ENCODE peak calls at places on chromosomes 11 and 22, in five cellular contexts. Z, T, P, N and V are unnamed samples. For H3K4me1, the result is how much of the 10 kb centered on the place peaks cover.

GRCh38 chr11:94017446-94017845 is 3.7 kb upstream of the HEPHL1 start:
- DNase-seq in P (no peak), T (no peak), N (no peak), Z (no peak), V (no peak)

GRCh38 chr11:19628018-19628417 is 84.6 kb upstream of the NAV2 start:
- DNase-seq in N (no peak), T (no peak), P (no peak), Z (no peak), V (peak)

GRCh38 chr11:61004037-61004641 is 32.7 kb downstream of the CD6 start:
- DNase-seq in T (no peak), N (no peak), Z (peak), P (no peak), V (no peak)

GRCh38 chr22:23376256-23376655 is 195.9 kb downstream of the BCR start:
- DNase-seq in P (peak), N (peak), Z (no peak), T (no peak), V (no peak)

GRCh38 chr11:11537871-11538270 is 83.9 kb downstream of the GALNT18 start:
- DNase-seq in T (no peak), N (no peak), P (no peak), Z (no peak), V (no peak)

GRCh38 chr11:17510507-17511206 is 33.6 kb downstream of the USH1C start:
- DNase-seq in P (no peak), N (no peak), Z (no peak), T (no peak), V (no peak)

GRCh38 chr11:116773203-116774112 is 671 bp upstream of the BUD13 start:
- DNase-seq in P (no peak), N (no peak), T (no peak), Z (no peak), V (no peak)

GRCh38 chr11:119206512-119207299 is 567 bp downstream of the CBL start:
- DNase-seq in T (no peak), P (no peak), Z (peak), N (no peak), V (peak)

GRCh38 chr11:112163875-112164521 is at the start of gene IL18:
- DNase-seq in N (no peak), P (peak), Z (peak), T (peak), V (no peak)

GRCh38 chr11:32960553-32961164 is 55.0 kb upstream of the DEPDC7 start:
- DNase-seq in Z (no peak), P (peak), T (no peak), N (peak), V (no peak)

GRCh38 chr22:46066691-46067090 is 83.6 kb upstream of the PPARA start:
- DNase-seq in T (peak), P (no peak), Z (peak), N (no peak), V (peak)

GRCh38 chr11:2730323-2731284 is 30.8 kb upstream of the KCNQ1OT1 start:
- DNase-seq in T (no peak), Z (no peak), P (no peak), N (peak), V (no peak)

GRCh38 chr11:2728663-2729332 is 29.0 kb upstream of the KCNQ1OT1 start:
- DNase-seq in N (peak), Z (no peak), T (no peak), P (no peak), V (no peak)

GRCh38 chr11:2729841-2730240 is 30.0 kb upstream of the KCNQ1OT1 start:
- DNase-seq in N (no peak), Z (no peak), T (no peak), P (no peak), V (no peak)

GRCh38 chr11:2726964-2727363 is 27.2 kb upstream of the KCNQ1OT1 start:
- DNase-seq in N (no peak), P (no peak), T (no peak), Z (no peak), V (no peak)

GRCh38 chr11:2728128-2728662 is 28.4 kb upstream of the KCNQ1OT1 start:
- DNase-seq in N (peak), T (no peak), P (no peak), Z (no peak), V (no peak)
- H3K4me1 ChIP-seq in N (half or more), T (under half), P (under half), Z (under half), V (under half)

DNA sequence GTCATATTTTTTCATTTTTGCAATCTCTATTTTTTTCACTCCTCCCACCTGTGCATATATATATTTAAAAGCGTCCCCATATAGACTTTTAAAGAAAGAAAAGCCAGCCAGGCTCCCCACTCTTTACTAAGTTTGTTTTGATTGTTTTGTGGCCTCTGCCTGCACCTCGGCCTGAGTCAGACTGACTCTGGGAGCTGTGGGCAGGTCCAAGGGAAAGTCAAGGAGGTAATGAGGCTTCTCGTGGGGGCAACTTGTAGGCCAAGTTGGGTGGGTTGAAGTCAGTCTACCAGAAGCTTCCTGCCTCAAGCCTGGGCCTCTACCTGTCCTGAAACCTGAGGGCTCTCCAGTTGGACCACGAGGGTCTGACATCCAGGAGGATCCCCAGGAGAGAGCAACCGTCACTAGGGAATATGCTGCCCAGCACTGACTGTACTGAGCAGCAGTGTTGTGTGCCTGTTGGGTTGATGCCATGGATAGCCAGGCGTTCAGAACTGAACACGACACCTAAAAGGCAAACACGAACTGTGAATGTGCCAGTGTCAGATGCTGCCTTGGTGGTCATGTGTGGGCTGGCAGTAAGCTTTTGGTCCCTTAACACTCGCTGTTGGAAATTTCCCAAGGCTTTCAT is 58.8 kb downstream of the BMAL1 start:
- DNase-seq in Z (no peak), P (no peak), N (no peak), T (peak), V (no peak)
- TF ChIP-seq POLR2AphosphoS5 in Z (no peak), P (no peak), N (no peak), T (no peak), V (no peak)

GRCh38 chr11:46361283-46362145 is 14.3 kb downstream of the DGKZ start:
- DNase-seq in Z (peak), T (no peak), P (no peak), N (no peak), V (peak)

GRCh38 chr11:46360878-46361277 is 13.6 kb downstream of the DGKZ start:
- DNase-seq in Z (no peak), P (no peak), T (no peak), N (no peak), V (no peak)

GRCh38 chr11:46363455-46363920 is 16.2 kb downstream of the DGKZ start:
- DNase-seq in Z (peak), P (peak), N (no peak), T (no peak), V (peak)

GRCh38 chr11:46363031-46363407 is 15.8 kb downstream of the DGKZ start:
- DNase-seq in T (peak), Z (peak), P (no peak), N (no peak), V (peak)

GRCh38 chr11:46362146-46363030 is 15.1 kb downstream of the DGKZ start:
- DNase-seq in N (no peak), T (no peak), P (no peak), Z (peak), V (no peak)
- H3K4me1 ChIP-seq in N (under half), T (under half), P (under half), Z (half or more), V (under half)

GRCh38 chr22:40808018-40808841 is 10.9 kb downstream of the SLC25A17 start:
- DNase-seq in N (no peak), P (no peak), Z (no peak), T (no peak), V (no peak)

GRCh38 chr22:40818192-40818746 is 877 bp downstream of the SLC25A17 start:
- DNase-seq in P (no peak), Z (no peak), T (no peak), N (no peak), V (no peak)

GRCh38 chr22:40818747-40819662 is at the start of gene SLC25A17:
- DNase-seq in P (peak), T (peak), N (peak), Z (peak), V (peak)

GRCh38 chr22:40817737-40818136 is 1.4 kb downstream of the SLC25A17 start:
- DNase-seq in T (no peak), P (no peak), Z (no peak), N (no peak), V (no peak)

GRCh38 chr22:40813912-40814315 is 5.2 kb downstream of the SLC25A17 start:
- DNase-seq in P (no peak), T (no peak), N (no peak), Z (no peak), V (no peak)
- TF ChIP-seq POLR2AphosphoS5 in P (no peak), T (no peak), N (no peak), Z (no peak), V (no peak)

DNA sequence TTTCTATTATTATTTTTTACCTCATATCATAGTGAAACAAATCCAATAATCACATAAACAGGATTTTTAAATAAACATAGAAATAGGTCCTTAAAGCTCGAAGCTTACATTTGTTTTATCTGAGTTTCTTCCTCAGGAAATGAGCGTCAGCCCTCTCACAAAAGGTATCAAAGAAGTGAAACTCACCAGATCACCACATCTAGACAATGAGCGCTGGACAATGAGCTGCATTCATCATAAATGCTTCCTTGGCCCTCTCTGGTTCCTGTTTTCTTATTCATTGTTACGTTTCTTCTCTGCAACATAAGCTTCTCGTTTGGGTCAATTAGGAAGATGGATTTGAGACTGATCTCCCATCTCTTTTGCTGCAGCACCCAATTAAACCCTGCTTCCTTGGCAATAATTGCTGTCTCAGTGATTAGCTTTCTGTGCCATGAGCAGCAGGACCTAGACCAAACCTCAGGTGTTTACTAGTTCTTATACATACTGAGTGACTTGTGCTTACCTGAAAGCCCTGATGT is 649.9 kb upstream of the LUZP2 start:
- DNase-seq in T (no peak), P (no peak), N (no peak), Z (no peak), V (no peak)
- H3K4me1 ChIP-seq in T (under half), P (under half), N (under half), Z (under half), V (under half)

GRCh38 chr11:113446112-113446511 is 29.1 kb downstream of the DRD2 start:
- DNase-seq in N (no peak), Z (no peak), P (no peak), T (no peak), V (no peak)

GRCh38 chr11:113449743-113450142 is 25.5 kb downstream of the DRD2 start:
- DNase-seq in T (no peak), Z (no peak), N (no peak), P (no peak), V (no peak)

GRCh38 chr11:113446938-113447337 is 28.3 kb downstream of the DRD2 start:
- DNase-seq in T (no peak), N (no peak), P (no peak), Z (no peak), V (no peak)

GRCh38 chr11:113447621-113448310 is 27.4 kb downstream of the DRD2 start:
- DNase-seq in N (no peak), Z (no peak), P (no peak), T (no peak), V (no peak)

GRCh38 chr11:113448311-113448666 is 26.9 kb downstream of the DRD2 start:
- DNase-seq in P (no peak), N (no peak), Z (no peak), T (no peak), V (no peak)
- TF ChIP-seq POLR2AphosphoS5 in P (no peak), N (no peak), Z (no peak), T (no peak), V (no peak)

DNA sequence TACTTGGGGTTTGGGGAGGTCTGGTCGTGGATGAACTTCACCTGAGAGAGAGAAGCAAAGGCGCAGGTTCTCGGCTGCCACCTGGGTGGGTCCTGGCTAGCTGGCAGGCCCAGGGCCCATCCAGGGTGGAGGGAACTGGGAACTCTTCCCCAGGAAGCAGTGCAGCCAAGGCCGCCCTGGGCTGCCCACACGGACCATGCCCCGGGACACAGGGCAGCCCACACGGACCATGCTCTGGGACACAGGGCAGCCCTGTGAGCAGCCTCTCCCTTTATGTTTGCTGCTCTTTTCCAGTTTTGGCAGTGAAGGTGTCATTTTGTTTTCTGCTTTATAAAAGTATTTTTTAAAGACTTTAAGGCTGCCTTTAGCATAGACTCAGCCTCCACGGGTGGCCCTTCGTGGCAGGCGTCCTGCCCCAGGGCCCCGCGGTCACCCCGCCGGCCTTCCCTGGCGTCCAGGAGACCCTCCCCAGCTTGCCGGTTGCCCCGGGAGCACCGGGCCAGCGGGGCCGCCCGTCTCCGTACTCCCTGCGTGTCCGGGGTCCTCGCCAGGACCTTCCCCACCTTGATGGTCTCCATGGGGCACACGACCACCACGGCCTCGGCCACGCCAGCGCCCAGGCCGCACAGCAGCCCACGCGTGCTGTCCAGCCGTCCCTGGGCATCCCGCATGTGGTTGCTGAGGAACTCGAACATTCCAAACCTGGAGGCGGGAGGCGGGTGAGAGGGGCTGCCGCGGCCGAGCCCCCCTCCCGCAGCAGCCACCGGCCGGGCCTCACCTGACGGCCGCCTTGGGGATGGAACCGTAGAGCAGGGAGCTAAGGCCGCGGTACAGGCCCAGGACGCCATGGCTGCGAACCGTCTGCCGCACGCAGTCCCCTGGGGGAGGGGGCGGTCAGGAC is 1.1 kb downstream of the SLC25A1 start:
- DNase-seq in N (no peak), T (no peak), P (no peak), Z (peak), V (no peak)
- H3K4me1 ChIP-seq in N (half or more), T (half or more), P (under half), Z (half or more), V (under half)

GRCh38 chr22:41567452-41567768 is 6.6 kb downstream of the CSDC2 start:
- DNase-seq in T (no peak), P (no peak), Z (no peak), N (no peak), V (no peak)

GRCh38 chr22:41571786-41572185 is 11.0 kb downstream of the CSDC2 start:
- DNase-seq in N (no peak), Z (no peak), P (no peak), T (no peak), V (no peak)

GRCh38 chr22:41564563-41564962 is 3.8 kb downstream of the CSDC2 start:
- DNase-seq in N (no peak), Z (no peak), P (no peak), T (no peak), V (no peak)

GRCh38 chr22:41565403-41566054 is 4.7 kb downstream of the CSDC2 start:
- DNase-seq in N (peak), P (peak), T (no peak), Z (no peak), V (no peak)

DNA sequence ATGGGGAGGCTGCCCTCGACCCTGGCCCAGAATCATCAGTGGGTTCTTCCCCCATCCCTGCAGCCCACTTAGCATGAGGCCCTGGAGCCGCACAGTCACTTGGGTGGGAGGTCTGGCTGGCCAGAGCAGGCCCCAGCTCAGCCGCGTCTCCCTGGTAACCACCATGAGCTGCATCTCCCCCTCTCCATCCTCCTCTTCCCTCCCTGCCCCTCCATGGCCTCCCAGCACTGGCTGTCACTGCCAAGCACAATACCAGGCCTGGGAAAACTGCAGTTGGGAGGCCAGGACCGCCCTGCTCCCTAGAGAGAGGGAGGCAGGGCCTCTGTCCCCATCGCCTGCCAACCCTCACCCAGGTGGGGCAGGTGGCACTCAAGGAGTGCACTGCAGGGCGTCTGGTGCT is 8.0 kb downstream of the CSDC2 start:
- DNase-seq in P (no peak), N (no peak), T (no peak), Z (no peak), V (no peak)
- TF ChIP-seq POLR2AphosphoS5 in P (no peak), N (no peak), T (no peak), Z (no peak), V (no peak)

DNA sequence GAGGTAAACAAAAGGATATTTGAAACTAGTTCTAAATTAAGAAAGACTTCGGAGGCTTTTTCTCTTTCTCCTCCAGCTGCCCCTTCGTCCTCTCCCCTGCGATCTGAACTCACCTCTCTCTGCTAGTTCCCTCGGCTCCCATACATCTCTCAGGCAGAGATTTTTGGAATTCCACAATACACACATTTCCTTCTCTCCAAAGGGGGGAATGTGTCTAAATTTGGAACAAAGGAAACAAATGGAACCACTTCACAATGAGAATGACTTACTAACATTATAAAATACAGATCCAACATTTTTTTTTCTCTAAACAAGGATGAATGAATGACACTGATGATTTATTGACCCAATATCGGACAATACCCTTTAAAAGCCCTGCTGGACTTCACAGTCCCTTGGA is 20.7 kb upstream of the GSTP1 start:
- DNase-seq in T (no peak), P (no peak), N (no peak), Z (no peak), V (no peak)
- H3K4me1 ChIP-seq in T (under half), P (under half), N (under half), Z (under half), V (under half)

DNA sequence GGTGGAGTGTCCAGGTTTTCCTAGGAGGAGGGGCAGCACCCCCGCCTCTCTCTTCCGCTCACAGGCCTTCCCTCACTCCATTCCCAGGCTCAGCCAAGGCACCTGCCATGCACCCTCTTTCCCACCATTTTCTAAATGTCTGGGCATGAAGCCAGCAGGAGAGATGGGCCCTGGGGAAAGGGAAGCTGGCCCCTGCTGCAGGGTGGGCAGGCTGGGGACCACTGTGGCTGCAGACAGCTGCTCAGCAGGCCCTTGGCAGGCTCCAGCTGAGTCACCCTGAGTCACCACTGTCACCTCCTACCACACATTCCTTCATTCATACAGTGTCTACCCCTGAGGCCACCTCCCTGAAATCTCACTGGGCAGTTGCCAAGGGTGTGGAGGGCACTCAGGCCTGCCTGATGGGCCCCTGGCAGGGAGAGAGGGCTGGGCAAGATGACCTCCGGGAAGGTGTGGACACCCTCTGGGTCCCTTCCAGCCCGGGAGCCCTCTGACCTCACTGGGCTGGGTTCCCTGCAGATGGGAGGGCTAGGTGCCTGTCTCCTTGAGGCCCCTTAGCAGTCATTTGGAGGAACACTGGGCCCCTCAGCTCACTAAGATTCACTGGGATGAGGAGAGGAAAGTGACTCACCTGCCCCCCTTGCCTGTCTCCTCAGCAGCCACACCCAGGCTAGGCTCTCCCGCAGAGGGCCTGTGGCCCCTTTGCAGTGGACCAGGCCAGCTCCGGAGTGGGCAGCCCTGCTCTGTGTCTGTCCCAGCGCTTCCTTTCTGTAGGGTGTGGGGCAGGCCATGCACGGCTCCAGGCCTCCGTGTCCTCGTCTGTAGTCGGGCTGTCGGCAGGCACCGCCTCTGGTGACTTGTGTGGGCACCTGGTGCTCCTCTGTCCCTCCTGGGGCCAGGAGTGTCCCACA is 7.8 kb downstream of the MYEOV start:
- DNase-seq in P (peak), T (peak), N (peak), Z (no peak), V (peak)
- TF ChIP-seq POLR2AphosphoS5 in P (peak), T (peak), N (no peak), Z (no peak), V (no peak)